ENCODE peak calls at places on chromosomes 2 and 18, in seven cellular contexts. H, J, N, A, C, G and Y are unnamed samples.
A peak's percentile ranks its signal among the peaks of the same experiment; 100 is the strongest.

GRCh38 chr2:214379227-214379626 is 31.6 kb upstream of the VWC2L start:
- DNase-seq in H (no peak), J (no peak), N (no peak), A (no peak), C (no peak), G (no peak), Y (no peak)

GRCh38 chr2:199471443-199472057 is 13.8 kb upstream of the SATB2 start:
- DNase-seq in H (peak; percentile 81), J (no peak), N (peak; percentile 37), A (peak; percentile 71), C (no peak), G (no peak), Y (no peak)

GRCh38 chr2:238260879-238261278 is 21.0 kb upstream of the HES6 start:
- DNase-seq in H (no peak), J (no peak), N (no peak), A (no peak), C (no peak), G (no peak), Y (no peak)

GRCh38 chr18:59470627-59471121 is 111.6 kb upstream of the LMAN1 start:
- DNase-seq in H (no peak), J (no peak), N (no peak), A (no peak), C (no peak), G (no peak), Y (peak; percentile 58)

GRCh38 chr2:38147333-38148121 is 71.6 kb upstream of the CYP1B1 start:
- DNase-seq in H (no peak), J (no peak), N (no peak), A (no peak), C (no peak), G (no peak), Y (no peak)

GRCh38 chr2:224925066-224925821 is 117.0 kb downstream of the DOCK10 start:
- DNase-seq in H (no peak), J (no peak), N (no peak), A (no peak), C (no peak), G (no peak), Y (no peak)

GRCh38 chr18:22703883-22704626 is 229.1 kb upstream of the RBBP8 start:
- DNase-seq in H (peak; percentile 15), J (peak; percentile 50), N (no peak), A (no peak), C (no peak), G (no peak), Y (peak; percentile 29)

GRCh38 chr2:69762513-69763494 is 20.9 kb downstream of the ANXA4 start:
- DNase-seq in H (no peak), J (no peak), N (no peak), A (no peak), C (no peak), G (no peak), Y (peak; percentile 6)

GRCh38 chr2:8036366-8036765 is 645.5 kb upstream of the ID2 start:
- DNase-seq in H (no peak), J (no peak), N (no peak), A (no peak), C (no peak), G (no peak), Y (no peak)

GRCh38 chr18:48825101-48825745 is 125.5 kb downstream of the SMAD7 start:
- DNase-seq in H (no peak), J (no peak), N (peak; percentile 13), A (no peak), C (no peak), G (no peak), Y (no peak)

GRCh38 chr2:15577071-15577706 is 14.5 kb upstream of the DDX1 start:
- DNase-seq in H (peak; percentile 85), J (peak; percentile 66), N (peak; percentile 74), A (peak; percentile 94), C (peak; percentile 86), G (peak; percentile 78), Y (peak; percentile 71)

GRCh38 chr18:62611395-62612241 is 88.8 kb downstream of the ZCCHC2 start:
- DNase-seq in H (no peak), J (no peak), N (peak; percentile 55), A (no peak), C (peak; percentile 41), G (no peak), Y (peak; percentile 76)

GRCh38 chr2:234981197-234982095 is 29.6 kb downstream of the SH3BP4 start:
- DNase-seq in H (peak; percentile 64), J (peak; percentile 91), N (peak; percentile 72), A (peak; percentile 71), C (peak; percentile 70), G (peak; percentile 94), Y (peak; percentile 77)

GRCh38 chr2:1976725-1977416 is 232.6 kb upstream of the PXDN start:
- DNase-seq in H (no peak), J (no peak), N (no peak), A (no peak), C (no peak), G (no peak), Y (peak; percentile 24)

DNA sequence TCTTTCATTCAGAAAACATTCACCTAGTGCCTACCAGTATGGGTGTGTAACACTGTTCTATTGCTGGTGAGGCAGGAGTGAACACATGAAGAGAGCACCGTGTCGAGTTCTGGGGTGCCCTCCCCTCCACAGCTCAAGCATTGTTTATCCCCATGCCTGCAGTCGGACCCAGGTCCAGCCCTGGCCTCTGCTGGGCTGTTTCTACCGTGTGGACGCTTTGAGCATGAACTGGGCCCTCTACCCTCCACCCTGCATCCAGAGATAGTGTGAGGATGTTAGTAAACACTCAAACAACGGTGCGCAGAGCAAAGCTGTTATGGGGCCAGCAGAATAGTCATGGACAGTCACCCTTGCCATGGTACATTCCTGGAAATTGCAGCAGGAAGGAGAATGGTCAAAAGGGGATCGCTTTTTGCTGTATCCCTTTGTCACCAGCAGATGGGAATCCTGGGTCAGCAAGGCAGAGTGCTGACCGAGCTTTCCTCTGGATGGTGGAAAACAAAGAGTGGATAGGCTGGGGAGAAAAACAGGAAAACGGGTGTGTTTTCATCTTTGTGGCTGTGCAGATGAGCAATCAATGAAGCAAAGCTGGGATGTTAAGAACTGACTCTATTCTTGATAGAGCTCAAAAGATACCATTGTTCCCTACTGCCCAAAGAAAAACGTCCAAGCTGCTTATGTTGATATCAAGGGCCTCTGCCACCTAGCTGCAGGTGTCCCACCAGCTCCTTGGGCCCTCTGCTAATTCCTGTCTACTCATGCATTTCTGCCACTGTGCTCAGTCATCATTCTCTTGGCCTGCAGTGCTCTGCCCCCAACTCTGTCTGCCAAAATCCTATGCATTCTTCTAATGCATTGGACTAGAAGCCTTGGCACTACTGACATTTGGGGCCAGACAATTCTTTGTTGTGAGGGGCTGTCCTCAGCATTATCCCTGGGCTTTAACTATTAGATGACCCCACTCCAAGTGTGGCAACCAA is 38.7 kb downstream of the REEP1 start:
- DNase-seq in H (no peak), J (peak; percentile 65), N (no peak), A (no peak), C (no peak), G (no peak), Y (peak; percentile 28)
- TF ChIP-seq CTCF in H (no peak), J (peak; percentile 32), N (no peak), A (no peak), C (no peak), G (no peak), Y (peak; percentile 29)

DNA sequence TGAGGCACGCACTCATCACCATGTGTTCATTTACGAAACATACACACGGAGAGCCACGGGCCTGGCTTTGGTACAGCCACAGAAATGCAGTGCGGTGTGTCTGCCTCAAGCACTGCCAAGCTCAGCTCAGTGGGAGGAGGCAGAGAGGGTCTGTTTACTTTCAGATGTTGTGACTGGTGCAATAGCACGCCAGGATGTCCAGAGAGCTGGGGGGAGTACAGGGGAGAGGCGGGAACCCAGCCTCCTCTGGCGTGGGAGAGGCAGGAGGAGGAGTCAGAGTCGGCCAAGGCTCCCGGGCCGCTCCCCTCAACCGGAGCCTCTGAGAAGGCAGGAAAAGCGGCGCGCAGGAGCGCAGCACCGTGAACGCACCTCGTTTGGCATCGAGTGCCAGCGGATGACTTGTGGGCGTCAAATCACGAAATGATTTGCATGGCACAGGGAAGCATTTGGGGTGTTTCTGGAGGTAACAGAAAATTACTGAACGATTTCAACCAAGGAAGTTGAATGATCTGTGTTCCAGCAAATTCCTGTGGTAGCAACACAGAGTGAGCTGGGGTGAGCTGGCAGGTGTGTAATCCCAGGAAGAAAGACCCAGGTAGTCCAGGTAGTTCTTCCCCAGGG is 143.0 kb downstream of the ZNF516 start:
- DNase-seq in H (peak; percentile 34), J (peak; percentile 15), N (peak; percentile 92), A (no peak), C (peak; percentile 94), G (no peak), Y (peak; percentile 59)
- H3K4me3 ChIP-seq in H (no peak overlapping the region), J (peak overlapping the region; percentile 22), N (peak overlapping the region; percentile 5), A (no peak overlapping the region), C (peak overlapping the region; percentile 23), G (no peak overlapping the region), Y (peak overlapping the region; percentile 16)

GRCh38 chr2:121611730-121612705 is 37.2 kb downstream of the CLASP1 start:
- DNase-seq in H (no peak), J (no peak), N (no peak), A (no peak), C (no peak), G (no peak), Y (no peak)
- H3K9me3 ChIP-seq in H (no peaks in the 10 kb centered on the region), J (no peaks in the 10 kb centered on the region), N (no peaks in the 10 kb centered on the region), A (no peaks in the 10 kb centered on the region), C (no peaks in the 10 kb centered on the region), G (no peaks in the 10 kb centered on the region), Y (no peaks in the 10 kb centered on the region)

GRCh38 chr2:134917958-134918517 is 584 bp upstream of the CCNT2 start:
- DNase-seq in H (no peak), J (no peak), N (no peak), A (no peak), C (peak; percentile 14), G (no peak), Y (no peak)
- TF ChIP-seq CTCF in H (peak; percentile 9), J (no peak), N (peak; percentile 43), A (no peak), C (peak; percentile 40), G (peak; percentile 17), Y (peak; percentile 41)

GRCh38 chr2:63879876-63880433 is 38.3 kb downstream of the UGP2 start:
- DNase-seq in H (no peak), J (no peak), N (no peak), A (no peak), C (no peak), G (no peak), Y (no peak)
- H3K4me3 ChIP-seq in H (no peak overlapping the region), J (no peak overlapping the region), N (no peak overlapping the region), A (no peak overlapping the region), C (no peak overlapping the region), G (no peak overlapping the region), Y (no peak overlapping the region)

GRCh38 chr18:64370036-64370435 is 221.1 kb upstream of the LINC00305 start:
- DNase-seq in H (no peak), J (no peak), N (no peak), A (no peak), C (no peak), G (no peak), Y (no peak)
- H3K9me3 ChIP-seq in H (no peaks in the 10 kb centered on the region), J (no peaks in the 10 kb centered on the region), N (no peaks in the 10 kb centered on the region), A (no peaks in the 10 kb centered on the region), C (no peaks in the 10 kb centered on the region), G (no peaks in the 10 kb centered on the region), Y (no peaks in the 10 kb centered on the region)

GRCh38 chr2:34719195-34719594 is 1120.1 kb upstream of the FAM98A start:
- DNase-seq in H (no peak), J (no peak), N (no peak), A (no peak), C (no peak), G (no peak), Y (no peak)
- TF ChIP-seq CTCF in H (no peak), J (no peak), N (no peak), A (no peak), C (no peak), G (no peak), Y (no peak)

GRCh38 chr2:64990823-64991222 is 1.6 kb downstream of the SLC1A4 start:
- DNase-seq in H (no peak), J (no peak), N (no peak), A (no peak), C (no peak), G (no peak), Y (no peak)
- H3K4me3 ChIP-seq in H (peak overlapping the region; percentile 64), J (peak overlapping the region; percentile 89), N (no peak overlapping the region), A (no peak overlapping the region), C (peak overlapping the region; percentile 87), G (no peak overlapping the region), Y (peak overlapping the region; percentile 93)

GRCh38 chr2:170696948-170697347 is 18.2 kb upstream of the SP5 start:
- DNase-seq in H (no peak), J (no peak), N (no peak), A (no peak), C (no peak), G (no peak), Y (no peak)
- H3K9me3 ChIP-seq in H (no peaks in the 10 kb centered on the region), J (no peaks in the 10 kb centered on the region), N (no peaks in the 10 kb centered on the region), A (no peaks in the 10 kb centered on the region), C (no peaks in the 10 kb centered on the region), G (no peaks in the 10 kb centered on the region), Y (no peaks in the 10 kb centered on the region)